ENCODE peak calls at places on chromosomes 3 and 15, in nine cellular contexts. One of them, this sample, is unnamed. For H3K4me1, the result is how much of the 10 kb centered on the place peaks cover.

GRCh38 chr15:61051570-61052031 is 177.5 kb downstream of the RORA start:
- DNase-seq in mesenchymal stem cell: peak
- DNase-seq in upper lobe of right lung: no peak
- DNase-seq in heart left ventricle: peak
- DNase-seq in spleen: no peak
- DNase-seq in psoas muscle: peak
- DNase-seq in A549: peak
- DNase-seq in transverse colon: peak
- DNase-seq in IMR-90: peak
- DNase-seq in this sample: peak

GRCh38 chr15:25182736-25183445 is 228.1 kb downstream of the SNRPN start:
- DNase-seq in mesenchymal stem cell: no peak
- DNase-seq in upper lobe of right lung: peak
- DNase-seq in heart left ventricle: peak
- DNase-seq in spleen: peak
- DNase-seq in psoas muscle: peak
- DNase-seq in A549: no peak
- DNase-seq in transverse colon: no peak
- DNase-seq in IMR-90: no peak
- DNase-seq in this sample: no peak

GRCh38 chr3:147989344-147989743 is 580.2 kb downstream of the ZIC1 start:
- DNase-seq in mesenchymal stem cell: no peak
- DNase-seq in upper lobe of right lung: no peak
- DNase-seq in heart left ventricle: peak
- DNase-seq in spleen: no peak
- DNase-seq in psoas muscle: no peak
- DNase-seq in A549: no peak
- DNase-seq in transverse colon: no peak
- DNase-seq in IMR-90: no peak
- DNase-seq in this sample: no peak

GRCh38 chr15:71440479-71441071 is 325.3 kb downstream of the THSD4 start:
- DNase-seq in mesenchymal stem cell: peak
- DNase-seq in upper lobe of right lung: no peak
- DNase-seq in heart left ventricle: no peak
- DNase-seq in spleen: no peak
- DNase-seq in psoas muscle: no peak
- DNase-seq in A549: peak
- DNase-seq in transverse colon: no peak
- DNase-seq in IMR-90: peak
- DNase-seq in this sample: no peak

GRCh38 chr3:71078199-71078598 is 505.3 kb downstream of the FOXP1 start:
- DNase-seq in mesenchymal stem cell: no peak
- DNase-seq in upper lobe of right lung: no peak
- DNase-seq in heart left ventricle: no peak
- DNase-seq in spleen: no peak
- DNase-seq in psoas muscle: no peak
- DNase-seq in A549: no peak
- DNase-seq in transverse colon: no peak
- DNase-seq in IMR-90: no peak
- DNase-seq in this sample: no peak

GRCh38 chr15:43144512-43144911 is 11.1 kb downstream of the TMEM62 start:
- DNase-seq in mesenchymal stem cell: no peak
- DNase-seq in upper lobe of right lung: no peak
- DNase-seq in heart left ventricle: no peak
- DNase-seq in spleen: no peak
- DNase-seq in psoas muscle: no peak
- DNase-seq in A549: no peak
- DNase-seq in transverse colon: no peak
- DNase-seq in IMR-90: no peak
- DNase-seq in this sample: no peak

GRCh38 chr3:72306800-72307341 is 521.9 kb upstream of the PROK2 start:
- DNase-seq in mesenchymal stem cell: peak
- DNase-seq in upper lobe of right lung: no peak
- DNase-seq in heart left ventricle: no peak
- DNase-seq in spleen: no peak
- DNase-seq in psoas muscle: no peak
- DNase-seq in A549: no peak
- DNase-seq in transverse colon: no peak
- DNase-seq in IMR-90: peak
- DNase-seq in this sample: no peak

GRCh38 chr3:105223815-105224214 is 142.9 kb upstream of the ALCAM start:
- DNase-seq in mesenchymal stem cell: no peak
- DNase-seq in upper lobe of right lung: no peak
- DNase-seq in heart left ventricle: no peak
- DNase-seq in spleen: no peak
- DNase-seq in psoas muscle: no peak
- DNase-seq in A549: no peak
- DNase-seq in transverse colon: no peak
- DNase-seq in IMR-90: no peak
- DNase-seq in this sample: no peak

GRCh38 chr15:60740787-60741354 is 261.9 kb upstream of the ICE2 start:
- DNase-seq in mesenchymal stem cell: peak
- DNase-seq in upper lobe of right lung: no peak
- DNase-seq in heart left ventricle: no peak
- DNase-seq in spleen: no peak
- DNase-seq in psoas muscle: no peak
- DNase-seq in A549: no peak
- DNase-seq in transverse colon: no peak
- DNase-seq in IMR-90: peak
- DNase-seq in this sample: no peak

GRCh38 chr15:29541309-29541708 is 271.7 kb upstream of the NSMCE3 start:
- DNase-seq in mesenchymal stem cell: no peak
- DNase-seq in upper lobe of right lung: no peak
- DNase-seq in heart left ventricle: no peak
- DNase-seq in spleen: no peak
- DNase-seq in psoas muscle: no peak
- DNase-seq in A549: no peak
- DNase-seq in transverse colon: no peak
- DNase-seq in IMR-90: no peak
- DNase-seq in this sample: no peak

GRCh38 chr15:29538110-29538509 is 268.5 kb upstream of the NSMCE3 start:
- DNase-seq in mesenchymal stem cell: no peak
- DNase-seq in upper lobe of right lung: no peak
- DNase-seq in heart left ventricle: no peak
- DNase-seq in spleen: no peak
- DNase-seq in psoas muscle: no peak
- DNase-seq in A549: peak
- DNase-seq in transverse colon: peak
- DNase-seq in IMR-90: no peak
- DNase-seq in this sample: no peak

GRCh38 chr15:29535952-29536351 is 266.3 kb upstream of the NSMCE3 start:
- DNase-seq in mesenchymal stem cell: no peak
- DNase-seq in upper lobe of right lung: no peak
- DNase-seq in heart left ventricle: no peak
- DNase-seq in spleen: no peak
- DNase-seq in psoas muscle: no peak
- DNase-seq in A549: no peak
- DNase-seq in transverse colon: no peak
- DNase-seq in IMR-90: no peak
- DNase-seq in this sample: no peak

GRCh38 chr15:29539736-29540135 is 270.1 kb upstream of the NSMCE3 start:
- DNase-seq in mesenchymal stem cell: no peak
- DNase-seq in upper lobe of right lung: no peak
- DNase-seq in heart left ventricle: no peak
- DNase-seq in spleen: no peak
- DNase-seq in psoas muscle: no peak
- DNase-seq in A549: no peak
- DNase-seq in transverse colon: no peak
- DNase-seq in IMR-90: no peak
- DNase-seq in this sample: no peak

GRCh38 chr15:29540479-29540878 is 270.9 kb upstream of the NSMCE3 start:
- DNase-seq in mesenchymal stem cell: no peak
- DNase-seq in upper lobe of right lung: no peak
- DNase-seq in heart left ventricle: no peak
- DNase-seq in spleen: no peak
- DNase-seq in psoas muscle: no peak
- DNase-seq in A549: no peak
- DNase-seq in transverse colon: no peak
- DNase-seq in IMR-90: no peak
- DNase-seq in this sample: no peak
- H3K4me1 ChIP-seq in mesenchymal stem cell: under half
- H3K4me1 ChIP-seq in upper lobe of right lung: under half
- H3K4me1 ChIP-seq in heart left ventricle: under half
- H3K4me1 ChIP-seq in spleen: under half
- H3K4me1 ChIP-seq in psoas muscle: under half
- H3K4me1 ChIP-seq in A549: under half
- H3K4me1 ChIP-seq in transverse colon: under half
- H3K4me1 ChIP-seq in IMR-90: under half
- H3K4me1 ChIP-seq in this sample: under half

DNA sequence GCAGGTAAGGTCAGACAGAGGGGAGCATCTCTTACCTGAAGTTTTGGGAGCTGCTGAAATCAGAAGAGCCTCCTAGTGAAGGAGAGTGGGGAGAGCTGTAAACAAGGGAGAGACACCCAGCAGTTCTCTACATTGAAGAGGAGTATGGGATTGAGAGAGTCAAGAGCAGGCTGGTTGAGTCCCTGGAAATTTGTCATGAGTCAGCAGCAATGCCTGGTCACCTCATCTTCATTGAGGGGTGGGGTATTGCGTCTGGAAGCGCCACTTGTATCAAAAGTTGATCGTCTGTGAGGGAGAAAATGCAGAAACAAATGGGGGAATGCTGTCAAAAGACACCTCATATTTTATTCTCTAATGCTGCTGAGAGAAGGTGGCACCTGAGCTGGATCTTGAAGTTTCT is 256.6 kb upstream of the CFAP20DC start:
- DNase-seq in mesenchymal stem cell: no peak
- DNase-seq in upper lobe of right lung: no peak
- DNase-seq in heart left ventricle: no peak
- DNase-seq in spleen: no peak
- DNase-seq in psoas muscle: no peak
- DNase-seq in A549: no peak
- DNase-seq in transverse colon: no peak
- DNase-seq in IMR-90: no peak
- DNase-seq in this sample: no peak
- H3K4me1 ChIP-seq in mesenchymal stem cell: under half
- H3K4me1 ChIP-seq in upper lobe of right lung: under half
- H3K4me1 ChIP-seq in heart left ventricle: under half
- H3K4me1 ChIP-seq in spleen: under half
- H3K4me1 ChIP-seq in psoas muscle: under half
- H3K4me1 ChIP-seq in A549: under half
- H3K4me1 ChIP-seq in transverse colon: under half
- H3K4me1 ChIP-seq in IMR-90: under half
- H3K4me1 ChIP-seq in this sample: under half

GRCh38 chr3:137770821-137771399 is 6.8 kb downstream of the SOX14 start:
- DNase-seq in mesenchymal stem cell: no peak
- DNase-seq in upper lobe of right lung: no peak
- DNase-seq in heart left ventricle: no peak
- DNase-seq in spleen: peak
- DNase-seq in psoas muscle: no peak
- DNase-seq in A549: no peak
- DNase-seq in transverse colon: no peak
- DNase-seq in IMR-90: no peak
- DNase-seq in this sample: no peak

GRCh38 chr3:137770066-137770805 is 6.1 kb downstream of the SOX14 start:
- DNase-seq in mesenchymal stem cell: no peak
- DNase-seq in upper lobe of right lung: no peak
- DNase-seq in heart left ventricle: no peak
- DNase-seq in spleen: no peak
- DNase-seq in psoas muscle: no peak
- DNase-seq in A549: no peak
- DNase-seq in transverse colon: no peak
- DNase-seq in IMR-90: no peak
- DNase-seq in this sample: no peak

GRCh38 chr3:137768361-137769320 is 4.5 kb downstream of the SOX14 start:
- DNase-seq in mesenchymal stem cell: no peak
- DNase-seq in upper lobe of right lung: no peak
- DNase-seq in heart left ventricle: no peak
- DNase-seq in spleen: no peak
- DNase-seq in psoas muscle: no peak
- DNase-seq in A549: no peak
- DNase-seq in transverse colon: no peak
- DNase-seq in IMR-90: no peak
- DNase-seq in this sample: no peak

GRCh38 chr3:137768021-137768360 is 3.9 kb downstream of the SOX14 start:
- DNase-seq in mesenchymal stem cell: no peak
- DNase-seq in upper lobe of right lung: no peak
- DNase-seq in heart left ventricle: no peak
- DNase-seq in spleen: no peak
- DNase-seq in psoas muscle: no peak
- DNase-seq in A549: no peak
- DNase-seq in transverse colon: no peak
- DNase-seq in IMR-90: no peak
- DNase-seq in this sample: no peak

DNA sequence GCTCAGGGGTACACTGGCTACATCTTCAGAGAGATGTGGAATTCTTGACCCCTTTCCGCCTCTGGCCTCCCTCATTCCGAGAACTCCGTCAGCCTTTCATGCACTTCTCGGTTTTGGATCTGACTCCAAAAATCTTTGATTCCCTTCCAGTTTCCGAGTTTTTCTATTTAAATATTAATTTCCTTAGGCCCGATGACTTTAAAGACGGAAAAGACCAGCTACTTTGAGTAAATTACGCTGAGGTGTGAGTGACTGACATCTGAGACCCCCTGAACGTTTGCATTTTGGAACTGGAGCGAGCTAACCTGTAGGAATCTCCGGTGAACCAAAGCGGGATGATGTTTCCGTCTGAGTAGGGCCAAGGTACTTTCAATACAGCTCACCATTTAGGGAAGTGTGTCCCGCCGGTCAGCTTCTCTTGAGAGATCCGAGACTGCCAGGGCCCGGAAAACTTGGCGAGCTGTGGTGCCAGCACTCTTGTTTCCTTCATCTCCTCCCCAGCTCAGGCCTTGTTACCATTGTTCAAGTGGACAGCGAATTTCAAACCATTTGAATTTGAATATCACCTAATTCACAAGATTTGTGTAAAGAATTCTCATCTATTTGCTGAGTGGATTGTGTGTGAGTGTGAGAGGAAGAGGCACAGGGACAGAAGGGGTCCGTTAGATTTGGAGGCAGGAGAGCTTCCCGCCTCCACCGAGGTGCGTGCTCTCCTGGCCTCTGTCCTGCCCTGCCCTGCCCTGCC is 5.4 kb downstream of the SOX14 start:
- DNase-seq in mesenchymal stem cell: no peak
- DNase-seq in upper lobe of right lung: no peak
- DNase-seq in heart left ventricle: no peak
- DNase-seq in spleen: no peak
- DNase-seq in psoas muscle: no peak
- DNase-seq in A549: no peak
- DNase-seq in transverse colon: no peak
- DNase-seq in IMR-90: no peak
- DNase-seq in this sample: no peak
- H3K4me1 ChIP-seq in mesenchymal stem cell: under half
- H3K4me1 ChIP-seq in upper lobe of right lung: under half
- H3K4me1 ChIP-seq in heart left ventricle: under half
- H3K4me1 ChIP-seq in spleen: half or more
- H3K4me1 ChIP-seq in psoas muscle: under half
- H3K4me1 ChIP-seq in A549: under half
- H3K4me1 ChIP-seq in transverse colon: under half
- H3K4me1 ChIP-seq in IMR-90: under half
- H3K4me1 ChIP-seq in this sample: under half

DNA sequence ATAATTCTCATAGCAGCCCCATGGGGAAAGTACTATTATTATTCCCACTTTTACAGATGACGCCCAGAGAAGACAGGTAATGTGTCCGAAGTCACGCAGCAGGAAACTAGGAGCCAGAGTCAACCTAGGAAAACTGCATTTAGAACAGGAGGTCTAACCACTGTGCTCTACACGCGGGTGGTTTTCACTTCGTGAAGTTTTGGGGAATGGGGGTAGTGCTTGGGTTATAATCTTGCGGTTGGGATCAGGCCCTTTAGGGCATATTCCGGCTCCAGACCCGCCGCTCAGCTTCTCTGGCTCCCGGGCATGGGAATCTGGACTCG is 5.2 kb downstream of the TPM1 start:
- DNase-seq in mesenchymal stem cell: no peak
- DNase-seq in upper lobe of right lung: no peak
- DNase-seq in heart left ventricle: no peak
- DNase-seq in spleen: no peak
- DNase-seq in psoas muscle: no peak
- DNase-seq in A549: no peak
- DNase-seq in transverse colon: no peak
- DNase-seq in IMR-90: no peak
- DNase-seq in this sample: no peak
- H3K4me1 ChIP-seq in mesenchymal stem cell: under half
- H3K4me1 ChIP-seq in upper lobe of right lung: under half
- H3K4me1 ChIP-seq in heart left ventricle: half or more
- H3K4me1 ChIP-seq in spleen: half or more
- H3K4me1 ChIP-seq in psoas muscle: half or more
- H3K4me1 ChIP-seq in A549: half or more
- H3K4me1 ChIP-seq in transverse colon: under half
- H3K4me1 ChIP-seq in IMR-90: under half
- H3K4me1 ChIP-seq in this sample: half or more